ENCODE peak calls at places on chromosomes 3 and 15, in four cellular contexts. N, X, J and G are unnamed samples.

GRCh38 chr3:141152801-141153678 is 78.6 kb upstream of the PXYLP1 start:
- DNase-seq in N (no peak), X (no peak), J (no peak), G (no peak)

GRCh38 chr15:50791537-50791885 is 26.0 kb upstream of the SPPL2A start:
- DNase-seq in X (no peak), N (peak; percentile 78), J (no peak), G (peak; percentile 88)

GRCh38 chr3:82973810-82974209 is 1212.4 kb upstream of the GBE1 start:
- DNase-seq in J (no peak), X (no peak), N (no peak), G (no peak)

GRCh38 chr3:42762046-42762724 is 10.9 kb downstream of the CCDC13 start:
- DNase-seq in J (no peak), X (no peak), N (no peak), G (no peak)

GRCh38 chr3:161893972-161894371 is 397.4 kb downstream of the OTOL1 start:
- DNase-seq in J (peak; percentile 75), X (no peak), N (no peak), G (no peak)

GRCh38 chr15:74263473-74263872 is 27.3 kb downstream of the CCDC33 start:
- DNase-seq in J (no peak), X (no peak), N (no peak), G (no peak)

GRCh38 chr3:108450444-108450843 is 60.0 kb downstream of the MYH15 start:
- DNase-seq in X (no peak), N (no peak), J (no peak), G (no peak)

GRCh38 chr3:100982710-100983109 is 10.5 kb downstream of the ABI3BP start:
- DNase-seq in N (peak; percentile 17), J (peak; percentile 78), X (no peak), G (peak; percentile 14)

GRCh38 chr15:90782450-90782849 is 65.3 kb downstream of the BLM start:
- DNase-seq in N (no peak), X (no peak), J (no peak), G (no peak)

GRCh38 chr3:158430968-158431367 is 140.0 kb upstream of the MLF1 start:
- DNase-seq in X (no peak), J (peak; percentile 54), N (no peak), G (no peak)

GRCh38 chr15:63870403-63871209 is 36.9 kb upstream of the HERC1 start:
- DNase-seq in J (peak; percentile 88), X (no peak), N (no peak), G (peak; percentile 46)

GRCh38 chr3:47112997-47113396 is 50.9 kb downstream of the SETD2 start:
- DNase-seq in J (no peak), N (no peak), X (no peak), G (no peak)

DNA sequence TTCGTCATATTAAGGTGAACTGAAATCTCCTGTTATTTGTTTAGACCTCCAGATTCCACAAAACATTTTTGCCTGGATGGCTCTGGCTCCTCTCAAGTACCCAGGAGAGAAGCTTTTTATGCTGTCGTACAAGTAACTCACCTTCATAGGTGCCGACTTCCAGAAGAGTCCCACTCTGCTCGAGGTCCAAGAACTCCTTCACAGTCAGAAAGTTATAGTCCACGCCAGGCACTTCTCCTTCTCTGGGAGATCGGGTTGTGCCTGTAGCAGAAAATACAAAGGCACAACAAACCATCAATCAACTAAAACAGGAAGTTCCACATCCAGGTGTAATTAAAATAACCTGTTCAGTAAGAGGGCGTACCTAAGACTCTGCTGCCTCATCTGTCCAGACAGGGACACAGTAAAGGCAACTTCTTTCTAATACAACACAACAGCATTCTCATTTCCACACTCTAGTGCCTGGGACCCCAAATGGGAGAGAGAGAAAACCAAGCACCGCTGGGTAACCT is 545.3 kb downstream of the MAGI1 start:
- DNase-seq in J (no peak), X (no peak), N (no peak), G (no peak)
- TF ChIP-seq CTCF in J (no peak), X (no peak), N (no peak), G (no peak)

DNA sequence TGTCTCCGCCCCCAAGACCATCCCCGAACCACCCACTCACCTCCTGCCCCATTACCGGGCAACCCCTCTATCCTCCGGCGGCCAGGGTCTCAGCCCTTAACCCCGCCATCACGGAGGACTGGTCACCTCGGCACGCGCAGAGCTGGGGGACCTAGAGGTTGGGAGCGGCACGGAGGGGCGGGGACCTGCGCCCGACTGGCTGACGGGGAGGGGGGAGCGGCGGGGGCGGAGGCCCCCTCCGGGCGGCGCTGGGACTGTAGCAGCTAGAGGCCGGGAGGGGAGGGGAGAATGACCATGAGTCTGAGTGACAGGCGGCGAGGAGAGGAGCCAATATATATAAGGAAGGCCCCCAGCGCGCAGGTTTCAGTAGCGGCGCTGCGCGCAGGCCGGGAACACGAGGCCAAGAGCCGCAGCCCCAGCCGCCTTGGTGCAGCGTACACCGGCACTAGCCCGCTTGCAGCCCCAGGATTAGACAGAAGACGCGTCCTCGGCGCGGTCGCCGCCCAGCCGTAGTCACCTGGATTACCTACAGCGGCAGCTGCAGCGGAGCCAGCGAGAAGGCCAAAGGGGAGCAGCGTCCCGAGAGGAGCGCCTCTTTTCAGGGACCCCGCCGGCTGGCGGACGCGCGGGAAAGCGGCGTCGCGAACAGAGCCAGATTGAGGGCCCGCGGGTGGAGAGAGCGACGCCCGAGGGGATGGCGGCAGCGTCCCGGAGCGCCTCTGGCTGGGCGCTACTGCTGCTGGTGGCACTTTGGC is at the start of gene DLL4:
- DNase-seq in X (peak; percentile 84), J (peak; percentile 50), N (peak; percentile 87), G (peak; percentile 90)
- H3K4me1 ChIP-seq in X (peaks cover 15% of the 10 kb centered on the region), J (peaks cover 11% of the 10 kb centered on the region), N (peaks cover 64% of the 10 kb centered on the region), G (peaks cover 64% of the 10 kb centered on the region)

GRCh38 chr3:113668015-113668414 is 28.4 kb downstream of the USF3 start:
- DNase-seq in X (no peak), N (no peak), J (peak; percentile 49), G (no peak)
- H3K4me3 ChIP-seq in X (no peak overlapping the region), N (no peak overlapping the region), J (no peak overlapping the region), G (no peak overlapping the region)

GRCh38 chr3:112561693-112562529 is at the start of the genes ATG3 and SLC35A5:
- DNase-seq in J (peak; percentile 99), N (peak; percentile 99), X (peak; percentile 98), G (peak; percentile 99)
- TF ChIP-seq CTCF in J (no peak), N (no peak), X (no peak), G (no peak)

GRCh38 chr15:29919380-29919881 is 97.2 kb upstream of the TJP1 start:
- DNase-seq in N (no peak), J (no peak), X (no peak), G (no peak)
- H3K4me1 ChIP-seq in N (no peaks in the 10 kb centered on the region), J (peaks cover 19% of the 10 kb centered on the region), X (no peaks in the 10 kb centered on the region), G (peaks cover 2% of the 10 kb centered on the region)

DNA sequence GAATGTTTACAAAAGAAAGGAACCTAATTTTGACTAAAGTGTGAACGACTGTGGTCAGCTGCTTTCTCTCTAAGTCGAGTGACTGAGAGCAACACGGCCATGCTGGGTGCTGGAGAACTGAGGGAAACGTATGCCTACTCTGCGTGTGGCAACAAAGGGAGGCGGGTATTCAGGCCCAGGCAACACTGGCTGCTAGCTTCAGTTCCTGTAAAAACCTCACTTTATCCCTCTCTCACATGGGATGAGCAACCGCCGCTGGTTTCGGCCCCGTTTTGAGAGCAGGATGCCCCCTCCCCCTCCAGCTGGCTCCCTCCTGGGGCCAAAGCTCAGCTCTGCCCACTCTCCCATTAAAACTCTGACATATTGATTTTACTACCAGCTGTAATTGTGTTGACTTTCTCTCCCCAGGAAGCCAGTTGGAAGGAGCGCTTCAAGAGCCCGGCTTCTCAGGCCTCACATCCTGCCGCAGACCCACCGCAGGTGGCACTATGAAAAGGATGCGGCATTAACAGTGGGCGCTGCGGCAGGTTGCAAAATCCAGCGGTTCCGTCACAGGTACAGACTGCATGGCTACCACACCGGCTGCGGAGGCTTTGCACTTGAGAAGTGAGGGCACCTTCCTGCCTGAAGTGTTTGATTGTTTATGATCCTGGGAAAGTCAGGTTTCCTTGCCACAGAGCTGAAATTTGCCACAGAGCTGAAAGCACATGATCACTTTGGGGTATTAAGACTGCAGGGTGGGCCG is 12.7 kb downstream of the PLXND1 start:
- DNase-seq in J (no peak), N (peak; percentile 43), X (no peak), G (peak; percentile 77)
- H3K4me3 ChIP-seq in J (no peak overlapping the region), N (no peak overlapping the region), X (no peak overlapping the region), G (no peak overlapping the region)